ENCODE peak calls at places on chromosomes 5 and 9, in five cellular contexts. O is AG08395; A is adipocyte; F is activated CD8-positive, alpha-beta memory T cell treated with anti-CD3 and anti-CD28 coated beads, Interleukin-2, amount 50 U/mL, for 48 hours; Z is HFFc6. M is an unnamed sample.

GRCh38 chr5:54403121-54403520 is 52.4 kb upstream of the HSPB3 start:
- DNase-seq in O (no peak), A (no peak), F (no peak), Z (no peak), M (no peak)

GRCh38 chr5:20572560-20572959 is 584.6 kb upstream of the CDH18 start:
- DNase-seq in O (no peak), A (peak; percentile 95), F (no peak), Z (no peak), M (no peak)

GRCh38 chr5:21654-22233 is 70.2 kb upstream of the PLEKHG4B start:
- DNase-seq in O (peak; percentile 36), A (peak; percentile 55), F (no peak), Z (peak; percentile 42), M (no peak)

GRCh38 chr5:36854402-36855140 is 22.0 kb upstream of the NIPBL start:
- DNase-seq in O (no peak), A (no peak), F (no peak), Z (no peak), M (no peak)

GRCh38 chr5:57749396-57749795 is 266.8 kb upstream of the ACTBL2 start:
- DNase-seq in O (peak; percentile 29), A (peak; percentile 34), F (no peak), Z (no peak), M (no peak)

GRCh38 chr5:98722188-98722587 is 51.3 kb upstream of the RGMB start:
- DNase-seq in O (no peak), A (no peak), F (no peak), Z (no peak), M (no peak)

GRCh38 chr5:172451771-172452197 is 2.5 kb downstream of the SH3PXD2B start:
- DNase-seq in O (peak; percentile 43), A (peak; percentile 72), F (no peak), Z (peak; percentile 64), M (no peak)

GRCh38 chr9:89808076-89808701 is 203.4 kb downstream of the GADD45G start:
- DNase-seq in O (no peak), A (no peak), F (no peak), Z (no peak), M (no peak)

GRCh38 chr9:17481565-17481964 is 97.3 kb upstream of the SH3GL2 start:
- DNase-seq in O (no peak), A (no peak), F (no peak), Z (no peak), M (no peak)

GRCh38 chr5:158922816-158923215 is 176.9 kb downstream of the EBF1 start:
- DNase-seq in O (no peak), A (no peak), F (no peak), Z (no peak), M (no peak)

M was measured in T-helper 2 cell treated with Interferon-gamma antibody and Interleukin-4, amounts not matched to agents 5 μg/mL and 100 μg/mL, for 36 hours.